ENCODE peak calls at places on chromosomes 11 and 22, in five cellular contexts. P, Y, W, X and M are unnamed samples. For H3K36me3 and H3K4me1, the result is how much of the 10 kb centered on the place peaks cover.

GRCh38 chr11:126355324-126355925 is at the start of gene ST3GAL4:
- DNase-seq in W (peak), Y (peak), P (peak), X (peak), M (no peak)

GRCh38 chr11:130700092-130700491 is 216.2 kb downstream of the SNX19 start:
- DNase-seq in X (no peak), P (no peak), W (no peak), Y (no peak), M (no peak)

GRCh38 chr11:789951-790350 is at the start of gene CEND1:
- DNase-seq in X (no peak), W (no peak), Y (no peak), P (no peak), M (no peak)

GRCh38 chr22:36267896-36268485 is 15.1 kb downstream of the APOL1 start:
- DNase-seq in Y (no peak), X (peak), P (no peak), W (no peak), M (no peak)

GRCh38 chr11:35235944-35236666 is 97.1 kb downstream of the CD44 start:
- DNase-seq in P (no peak), X (peak), Y (no peak), W (no peak), M (no peak)

GRCh38 chr11:75386912-75387311 is 12.4 kb upstream of the RPS3 start:
- DNase-seq in P (no peak), Y (no peak), W (no peak), X (no peak), M (no peak)

GRCh38 chr22:17845340-17845739 is 71.1 kb upstream of the BID start:
- DNase-seq in P (no peak), Y (no peak), X (no peak), W (no peak), M (no peak)

GRCh38 chr22:44193537-44193896 is 12.8 kb downstream of the PARVG start:
- DNase-seq in X (no peak), P (no peak), Y (no peak), W (no peak), M (no peak)

GRCh38 chr22:23302171-23303002 is 122.1 kb downstream of the BCR start:
- DNase-seq in Y (no peak), X (no peak), W (peak), P (peak), M (no peak)

GRCh38 chr11:111730871-111731591 is 35.2 kb downstream of the PPP2R1B start:
- DNase-seq in P (peak), Y (no peak), X (peak), W (peak), M (no peak)

GRCh38 chr22:37060801-37061610 is 9.5 kb downstream of the KCTD17 start:
- DNase-seq in P (peak), Y (no peak), W (no peak), X (no peak), M (no peak)

GRCh38 chr11:121909571-121909970 is 206.4 kb downstream of the BLID start:
- DNase-seq in P (no peak), X (no peak), Y (no peak), W (no peak), M (no peak)

GRCh38 chr22:44386386-44387035 is 73.8 kb upstream of the SHISAL1 start:
- DNase-seq in X (no peak), P (peak), W (peak), Y (no peak), M (no peak)

GRCh38 chr11:120210651-120211521 is at the start of gene OAF:
- DNase-seq in Y (peak), P (peak), X (peak), W (peak), M (peak)

GRCh38 chr11:75668508-75669297 is at the start of gene MAP6:
- DNase-seq in P (no peak), X (no peak), W (no peak), Y (no peak), M (no peak)

GRCh38 chr11:2109541-2110019 is 29.6 kb downstream of the IGF2 start:
- DNase-seq in P (peak), Y (no peak), X (no peak), W (no peak), M (no peak)

GRCh38 chr11:118522571-118523072 is 4.7 kb upstream of the TTC36 start:
- DNase-seq in X (no peak), Y (no peak), P (no peak), W (no peak), M (no peak)

GRCh38 chr11:16049611-16050010 is 306.7 kb downstream of the SOX6 start:
- DNase-seq in W (no peak), P (no peak), Y (no peak), X (no peak), M (no peak)

GRCh38 chr11:36165638-36166389 is 123.4 kb downstream of the COMMD9 start:
- DNase-seq in W (no peak), X (no peak), P (no peak), Y (no peak), M (no peak)

GRCh38 chr22:50498322-50498861 is 9.1 kb downstream of the LMF2 start:
- DNase-seq in P (peak), X (peak), Y (peak), W (no peak), M (no peak)

GRCh38 chr11:4072668-4073285 is 21.8 kb upstream of the RRM1 start:
- DNase-seq in W (no peak), Y (peak), P (no peak), X (peak), M (peak)

GRCh38 chr22:40463727-40464126 is 93.3 kb downstream of the SGSM3 start:
- DNase-seq in W (no peak), X (no peak), P (no peak), Y (no peak), M (no peak)

GRCh38 chr22:28711820-28712777 is 29.5 kb downstream of the CHEK2 start:
- DNase-seq in W (no peak), Y (no peak), P (no peak), X (no peak), M (no peak)

GRCh38 chr22:27857441-27857840 is 55.9 kb upstream of the MN1 start:
- DNase-seq in X (no peak), Y (no peak), P (no peak), W (no peak), M (no peak)

GRCh38 chr11:63573881-63574855 is 11.0 kb upstream of the PLAAT2 start:
- DNase-seq in P (no peak), W (no peak), Y (peak), X (peak), M (no peak)

GRCh38 chr11:45285931-45286632 is at the start of gene SYT13:
- DNase-seq in X (peak), W (no peak), P (peak), Y (no peak), M (peak)

GRCh38 chr11:104700609-104701008 is 197.7 kb downstream of the CASP12 start:
- DNase-seq in X (no peak), W (no peak), P (no peak), Y (no peak), M (no peak)

GRCh38 chr11:83569134-83569805 is 283.1 kb upstream of the CCDC90B start:
- DNase-seq in X (no peak), Y (no peak), W (no peak), P (no peak), M (no peak)

GRCh38 chr11:61168292-61168691 is 7.1 kb upstream of the VPS37C start:
- DNase-seq in Y (no peak), P (no peak), W (no peak), X (no peak), M (no peak)

GRCh38 chr22:46581580-46582244 is 38.5 kb upstream of the GRAMD4 start:
- DNase-seq in W (peak), Y (no peak), X (no peak), P (peak), M (no peak)

GRCh38 chr22:42078469-42079318 is 806 bp upstream of the SMDT1 start:
- DNase-seq in W (no peak), X (no peak), Y (no peak), P (peak), M (no peak)

GRCh38 chr22:19523240-19524169 is 705 bp downstream of the CLDN5 start:
- DNase-seq in Y (no peak), P (no peak), X (no peak), W (peak), M (no peak)

GRCh38 chr22:49014227-49015201 is 813.2 kb downstream of the BRD1 start:
- DNase-seq in X (peak), P (peak), W (no peak), Y (no peak), M (no peak)

GRCh38 chr11:112537846-112538330 is 277.2 kb upstream of the PLET1 start:
- DNase-seq in P (no peak), W (no peak), Y (no peak), X (no peak), M (no peak)

GRCh38 chr11:120663142-120663541 is 151.6 kb downstream of the GRIK4 start:
- DNase-seq in Y (no peak), W (no peak), X (no peak), P (no peak), M (no peak)

GRCh38 chr11:70278994-70279393 is 8.5 kb downstream of the PPFIA1 start:
- DNase-seq in Y (no peak), W (no peak), X (no peak), P (peak), M (no peak)

GRCh38 chr11:109112748-109113378 is 309.1 kb upstream of the C11orf87 start:
- DNase-seq in W (no peak), X (no peak), Y (no peak), P (no peak), M (no peak)

GRCh38 chr22:21991774-21992173 is 9.2 kb upstream of the TOP3B start:
- DNase-seq in X (no peak), P (no peak), Y (no peak), W (no peak), M (no peak)

GRCh38 chr11:68904458-68904847 is 762 bp downstream of the IGHMBP2 start:
- DNase-seq in X (no peak), Y (peak), P (no peak), W (no peak), M (no peak)

DNA sequence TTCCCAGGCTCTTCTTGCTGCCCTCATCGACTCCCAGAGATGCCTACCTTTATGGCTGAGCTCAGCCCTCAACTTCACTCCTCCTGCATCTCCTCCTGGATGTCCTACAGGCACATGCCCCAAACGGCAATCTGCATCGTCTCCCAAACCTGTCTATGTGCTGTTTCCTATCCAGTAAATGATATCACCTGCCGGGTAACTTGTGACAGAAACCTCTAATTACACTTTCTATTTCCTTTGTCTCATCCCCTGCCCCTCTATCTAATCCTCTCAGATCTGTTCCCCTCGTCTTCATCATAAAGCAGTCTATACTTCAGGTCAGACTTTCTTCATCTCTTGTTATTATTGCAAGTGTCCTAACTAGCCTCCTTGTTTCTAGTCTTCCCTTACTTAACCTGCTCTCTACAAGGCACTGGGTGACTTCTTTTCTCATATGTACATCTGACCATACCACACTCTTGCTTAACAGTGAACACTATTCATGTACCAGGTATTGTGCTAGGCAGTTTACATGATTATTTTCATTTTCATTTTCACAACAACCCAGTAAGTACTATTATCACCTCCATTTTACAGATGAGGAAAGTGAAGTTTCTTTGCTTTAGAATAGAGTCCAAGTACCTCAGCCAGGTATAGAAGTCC is 21.9 kb upstream of the UCP3 start:
- DNase-seq in P (no peak), Y (no peak), X (no peak), W (no peak), M (no peak)
- H3K36me3 ChIP-seq in P (under half), Y (under half), X (half or more), W (under half), M (under half)

DNA sequence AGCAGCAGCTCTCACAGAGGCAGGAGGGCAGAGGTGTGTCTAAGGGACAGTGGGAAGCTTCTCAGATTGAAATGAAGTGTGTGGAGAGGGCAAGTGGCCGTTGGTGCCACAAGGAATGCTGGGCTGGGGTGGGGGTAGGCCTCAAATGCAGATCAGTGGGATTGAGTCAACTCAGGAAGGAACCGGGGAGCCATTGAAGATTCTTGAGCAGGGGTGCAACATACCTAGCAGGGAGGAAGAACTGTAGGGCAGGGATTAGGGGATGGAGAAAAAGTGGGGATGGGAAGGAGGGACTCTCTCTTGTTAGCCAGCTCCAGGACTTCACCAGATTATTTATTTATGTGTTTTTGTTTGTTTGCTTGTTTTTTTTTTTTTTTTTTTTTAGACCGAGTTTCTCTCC is 2.9 kb upstream of the SEC14L2 start:
- DNase-seq in X (no peak), Y (no peak), P (no peak), W (no peak), M (no peak)
- H3K4me1 ChIP-seq in X (under half), Y (under half), P (under half), W (half or more), M (under half)

GRCh38 chr11:18352581-18352980 is 30.2 kb downstream of the GTF2H1 start:
- DNase-seq in W (no peak), P (no peak), Y (no peak), X (no peak), M (no peak)
- H3K36me3 ChIP-seq in W (half or more), P (under half), Y (under half), X (half or more), M (under half)

DNA sequence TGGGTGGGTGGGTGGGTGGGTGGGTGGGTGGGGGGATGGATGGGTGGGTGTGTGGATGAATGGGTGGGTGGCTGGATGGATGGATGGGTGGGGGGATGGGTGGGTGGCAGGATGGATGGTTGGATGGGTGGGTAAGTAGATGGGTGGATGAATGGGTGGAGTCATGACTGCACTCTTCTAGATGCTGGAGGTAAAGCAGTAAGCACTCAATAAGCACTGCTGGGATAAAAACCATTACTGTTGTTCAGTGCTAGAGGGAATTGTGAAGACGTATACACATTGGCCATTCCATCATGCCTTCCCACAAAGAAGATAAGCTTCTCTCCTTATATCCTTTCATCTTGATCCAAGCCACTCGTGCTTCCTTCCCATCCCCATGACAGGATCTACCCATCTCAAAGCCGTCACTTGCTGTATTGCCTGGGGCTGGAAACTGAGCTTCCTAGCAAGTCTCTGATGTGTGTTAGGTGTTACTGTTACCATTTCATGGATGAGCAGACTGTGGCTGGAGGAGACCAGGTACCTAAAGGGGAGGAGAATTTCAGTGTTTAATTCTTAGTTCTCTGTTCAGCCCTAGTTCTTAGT is 74.8 kb downstream of the MICAL2 start:
- DNase-seq in W (no peak), P (no peak), X (no peak), Y (no peak), M (no peak)
- H3K4me1 ChIP-seq in W (under half), P (under half), X (under half), Y (under half), M (under half)